ENCODE peak calls at places on chromosomes 2 and 18, in four cellular contexts. L is CD4-positive, CD25-positive, alpha-beta regulatory T cell; C is fibroblast of the aortic adventitia; Y is left ventricle myocardium inferior. W is an unnamed sample.

GRCh38 chr2:11583203-11583752 is 49.4 kb downstream of the GREB1 start:
- DNase-seq in Y (no peak), C (no peak), L (no peak), W (no peak)

GRCh38 chr2:27320958-27321543 is 1.8 kb downstream of the MPV17 start:
- DNase-seq in Y (peak), C (peak), L (no peak), W (peak)

GRCh38 chr2:48545244-48545643 is 15.3 kb downstream of the STON1 start:
- DNase-seq in C (no peak), L (no peak), Y (no peak), W (no peak)

GRCh38 chr2:219178377-219179175 is 501 bp downstream of the RETREG2 start:
- DNase-seq in C (peak), Y (peak), L (peak), W (no peak)

GRCh38 chr2:69946351-69947077 is 14.9 kb downstream of the ASPRV1 start:
- DNase-seq in C (peak), Y (no peak), L (peak), W (no peak)

GRCh38 chr2:223944166-223944703 is 900 bp downstream of the WDFY1 start:
- DNase-seq in Y (peak), C (no peak), L (peak), W (no peak)

GRCh38 chr2:18132697-18133096 is 254.2 kb downstream of the KCNS3 start:
- DNase-seq in C (no peak), Y (no peak), L (no peak), W (no peak)

GRCh38 chr2:207996848-207997247 is 28.5 kb downstream of the PLEKHM3 start:
- DNase-seq in C (no peak), Y (no peak), L (no peak), W (no peak)

GRCh38 chr18:22539045-22539444 is 121.3 kb upstream of the CTAGE1 start:
- DNase-seq in L (no peak), Y (peak), C (no peak), W (no peak)

GRCh38 chr18:36934884-36935283 is 106.0 kb downstream of the KIAA1328 start:
- DNase-seq in Y (no peak), C (peak), L (no peak), W (no peak)

GRCh38 chr2:54634564-54635511 is 88.6 kb upstream of the EML6 start:
- DNase-seq in Y (peak), L (no peak), C (peak), W (no peak)

GRCh38 chr2:174846941-174847938 is 83.0 kb upstream of the CHRNA1 start:
- DNase-seq in Y (no peak), L (no peak), C (peak), W (no peak)

GRCh38 chr2:120439637-120440384 is 93.9 kb downstream of the INHBB start:
- DNase-seq in Y (no peak), C (no peak), L (no peak), W (no peak)

GRCh38 chr18:34212511-34212910 is 12.2 kb downstream of the NOL4 start:
- DNase-seq in C (no peak), Y (no peak), L (no peak), W (no peak)

GRCh38 chr2:37827911-37828411 is 97.1 kb upstream of the RMDN2 start:
- DNase-seq in Y (no peak), C (peak), L (no peak), W (no peak)

GRCh38 chr2:75310915-75311314 is 111.6 kb upstream of the TACR1 start:
- DNase-seq in L (no peak), Y (no peak), C (no peak), W (no peak)

GRCh38 chr2:9336209-9336533 is 87.2 kb downstream of the ITGB1BP1 start:
- DNase-seq in C (no peak), Y (no peak), L (no peak), W (no peak)

GRCh38 chr2:128309341-128310093 is 9.2 kb downstream of the HS6ST1 start:
- DNase-seq in Y (peak), C (no peak), L (no peak), W (no peak)

GRCh38 chr2:127610561-127610960 is 35.4 kb upstream of the GPR17 start:
- DNase-seq in Y (no peak), C (no peak), L (no peak), W (no peak)

GRCh38 chr2:132466428-132467028 is 49.9 kb downstream of the GPR39 start:
- DNase-seq in Y (no peak), C (no peak), L (no peak), W (no peak)

GRCh38 chr2:112705576-112705975 is 15.2 kb upstream of the NT5DC4 start:
- DNase-seq in L (no peak), Y (no peak), C (no peak), W (no peak)

GRCh38 chr2:234001380-234001993 is 49.0 kb upstream of the SPP2 start:
- DNase-seq in Y (no peak), L (no peak), C (no peak), W (no peak)

GRCh38 chr18:28013064-28013463 is 163.9 kb downstream of the CDH2 start:
- DNase-seq in C (peak), L (no peak), Y (no peak), W (peak)

GRCh38 chr2:42913280-42913878 is 121.0 kb upstream of the HAAO start:
- DNase-seq in L (no peak), C (peak), Y (no peak), W (no peak)

GRCh38 chr2:54411801-54412354 is 44.2 kb upstream of the SPTBN1 start:
- DNase-seq in Y (no peak), L (no peak), C (no peak), W (no peak)

GRCh38 chr2:80852808-80853139 is 548.2 kb upstream of the LRRTM1 start:
- DNase-seq in Y (no peak), L (no peak), C (no peak), W (no peak)

GRCh38 chr2:161312996-161313395 is 4.8 kb downstream of the PSMD14 start:
- DNase-seq in C (no peak), Y (no peak), L (no peak), W (no peak)

GRCh38 chr2:205911306-205911705 is 174.7 kb downstream of the INO80D start:
- DNase-seq in C (no peak), Y (no peak), L (no peak), W (no peak)

GRCh38 chr18:12306752-12307151 is 1.3 kb upstream of the TUBB6 start:
- DNase-seq in L (no peak), Y (no peak), C (no peak), W (no peak)
- H3K4me3 ChIP-seq in L (no peak), Y (peak), C (peak), W (no peak)

GRCh38 chr18:75783816-75784215 is 356.3 kb upstream of the SMIM21 start:
- DNase-seq in L (no peak), Y (no peak), C (no peak), W (no peak)
- H3K4me3 ChIP-seq in L (no peak), Y (peak), C (no peak), W (no peak)

DNA sequence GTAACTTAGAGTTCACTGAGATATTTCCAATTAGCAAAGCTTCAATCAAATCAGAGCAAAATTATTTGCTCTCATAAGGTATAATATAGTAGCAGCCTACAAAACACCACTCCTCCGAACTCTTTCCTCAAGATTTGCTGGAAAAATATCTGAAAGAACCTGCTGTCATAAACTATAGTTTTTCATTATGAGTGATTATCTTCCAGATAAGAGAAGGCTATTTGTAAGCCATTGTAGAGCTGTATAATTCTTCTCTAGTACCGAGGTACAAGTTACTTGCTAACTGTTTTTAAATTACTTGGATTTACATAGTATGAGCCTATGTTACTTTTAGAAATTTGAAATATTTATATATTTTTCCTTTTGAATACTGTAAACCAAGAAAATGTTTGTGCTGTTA is 2.1 kb downstream of the NDC80 start:
- DNase-seq in L (no peak), C (no peak), Y (no peak), W (no peak)
- H3K4me3 ChIP-seq in L (peak), C (peak), Y (no peak), W (peak)

GRCh38 chr2:237956402-237956736 is 10.4 kb upstream of the UBE2F start:
- DNase-seq in Y (no peak), L (no peak), C (no peak), W (no peak)
- H3K4me3 ChIP-seq in Y (peak), L (no peak), C (no peak), W (no peak)

DNA sequence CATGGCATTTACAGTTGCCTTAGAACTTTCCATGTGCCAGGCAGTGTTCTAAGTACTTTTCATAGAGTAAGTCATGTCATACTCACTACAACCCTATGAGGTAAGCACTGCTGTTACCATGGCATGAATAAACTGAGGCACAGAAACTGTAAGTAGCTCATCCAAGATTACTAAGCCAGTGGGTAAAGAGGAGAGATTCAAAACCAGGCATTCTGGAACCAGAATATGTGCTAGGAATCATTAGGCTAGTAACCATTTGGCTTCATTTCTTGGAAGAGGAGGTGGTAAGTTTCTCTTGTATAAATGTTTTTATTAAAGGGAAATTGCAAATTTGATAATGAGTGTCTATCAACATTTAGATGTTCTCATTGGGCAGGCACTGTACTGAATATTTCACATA is 35.1 kb downstream of the SOX11 start:
- DNase-seq in Y (no peak), L (no peak), C (no peak), W (no peak)
- H3K4me3 ChIP-seq in Y (no peak), L (no peak), C (no peak), W (no peak)